ENCODE peak calls at places on chromosome 1, in six cellular contexts. One of them, this sample, is unnamed.

GRCh38 chr1:228977741-228978140 is 242.5 kb downstream of the RHOU start:
- DNase-seq in activated CD8-positive, alpha-beta T cell treated with anti-CD3 and anti-CD28 coated beads for 36 hours: no peak
- DNase-seq in Calu3: no peak
- DNase-seq in brain microvascular endothelial cell: no peak
- DNase-seq in endothelial cell: no peak
- DNase-seq in nephron progenitor cell: no peak
- DNase-seq in this sample: no peak

GRCh38 chr1:160264795-160265307 is 2.5 kb upstream of the DCAF8 start:
- DNase-seq in nephron progenitor cell: no peak
- DNase-seq in Calu3: no peak
- DNase-seq in endothelial cell: no peak
- DNase-seq in brain microvascular endothelial cell: no peak
- DNase-seq in activated CD8-positive, alpha-beta T cell treated with anti-CD3 and anti-CD28 coated beads for 36 hours: no peak
- DNase-seq in this sample: no peak

GRCh38 chr1:186043276-186043675 is 309.1 kb downstream of the HMCN1 start:
- DNase-seq in endothelial cell: no peak
- DNase-seq in brain microvascular endothelial cell: no peak
- DNase-seq in nephron progenitor cell: no peak
- DNase-seq in activated CD8-positive, alpha-beta T cell treated with anti-CD3 and anti-CD28 coated beads for 36 hours: no peak
- DNase-seq in Calu3: no peak
- DNase-seq in this sample: no peak

GRCh38 chr1:215043405-215043804 is 39.1 kb upstream of the KCNK2 start:
- DNase-seq in brain microvascular endothelial cell: no peak
- DNase-seq in endothelial cell: no peak
- DNase-seq in activated CD8-positive, alpha-beta T cell treated with anti-CD3 and anti-CD28 coated beads for 36 hours: peak
- DNase-seq in nephron progenitor cell: no peak
- DNase-seq in Calu3: no peak
- DNase-seq in this sample: no peak

GRCh38 chr1:158607296-158607695 is 2.2 kb downstream of the OR10Z1 start:
- DNase-seq in endothelial cell: no peak
- DNase-seq in nephron progenitor cell: no peak
- DNase-seq in Calu3: no peak
- DNase-seq in brain microvascular endothelial cell: no peak
- DNase-seq in activated CD8-positive, alpha-beta T cell treated with anti-CD3 and anti-CD28 coated beads for 36 hours: no peak
- DNase-seq in this sample: no peak

GRCh38 chr1:207336559-207337467 is 15.3 kb downstream of the CD55 start:
- DNase-seq in activated CD8-positive, alpha-beta T cell treated with anti-CD3 and anti-CD28 coated beads for 36 hours: peak
- DNase-seq in brain microvascular endothelial cell: peak
- DNase-seq in endothelial cell: no peak
- DNase-seq in nephron progenitor cell: no peak
- DNase-seq in Calu3: peak
- DNase-seq in this sample: peak

GRCh38 chr1:31400393-31400792 is 12.6 kb upstream of the SERINC2 start:
- DNase-seq in activated CD8-positive, alpha-beta T cell treated with anti-CD3 and anti-CD28 coated beads for 36 hours: no peak
- DNase-seq in brain microvascular endothelial cell: no peak
- DNase-seq in endothelial cell: no peak
- DNase-seq in nephron progenitor cell: no peak
- DNase-seq in Calu3: no peak
- DNase-seq in this sample: no peak

GRCh38 chr1:170660874-170661645 is 2.9 kb upstream of the PRRX1 start:
- DNase-seq in nephron progenitor cell: peak
- DNase-seq in endothelial cell: peak
- DNase-seq in brain microvascular endothelial cell: no peak
- DNase-seq in activated CD8-positive, alpha-beta T cell treated with anti-CD3 and anti-CD28 coated beads for 36 hours: no peak
- DNase-seq in Calu3: no peak
- DNase-seq in this sample: peak

GRCh38 chr1:245837741-245838140 is 669.3 kb downstream of the SMYD3 start:
- DNase-seq in nephron progenitor cell: no peak
- DNase-seq in brain microvascular endothelial cell: no peak
- DNase-seq in endothelial cell: no peak
- DNase-seq in activated CD8-positive, alpha-beta T cell treated with anti-CD3 and anti-CD28 coated beads for 36 hours: no peak
- DNase-seq in Calu3: peak
- DNase-seq in this sample: peak

GRCh38 chr1:67687649-67688048 is 2.6 kb downstream of the GADD45A start:
- DNase-seq in brain microvascular endothelial cell: peak
- DNase-seq in Calu3: no peak
- DNase-seq in endothelial cell: no peak
- DNase-seq in activated CD8-positive, alpha-beta T cell treated with anti-CD3 and anti-CD28 coated beads for 36 hours: no peak
- DNase-seq in nephron progenitor cell: no peak
- DNase-seq in this sample: peak

GRCh38 chr1:28374297-28374696 is 4.8 kb downstream of the PHACTR4 start:
- DNase-seq in endothelial cell: no peak
- DNase-seq in Calu3: no peak
- DNase-seq in activated CD8-positive, alpha-beta T cell treated with anti-CD3 and anti-CD28 coated beads for 36 hours: no peak
- DNase-seq in brain microvascular endothelial cell: no peak
- DNase-seq in nephron progenitor cell: no peak
- DNase-seq in this sample: peak

GRCh38 chr1:5858844-5859407 is 133.3 kb downstream of the NPHP4 start:
- DNase-seq in brain microvascular endothelial cell: no peak
- DNase-seq in activated CD8-positive, alpha-beta T cell treated with anti-CD3 and anti-CD28 coated beads for 36 hours: no peak
- DNase-seq in nephron progenitor cell: no peak
- DNase-seq in endothelial cell: no peak
- DNase-seq in Calu3: no peak
- DNase-seq in this sample: no peak

GRCh38 chr1:23931481-23931880 is 18.3 kb upstream of the CNR2 start:
- DNase-seq in brain microvascular endothelial cell: no peak
- DNase-seq in activated CD8-positive, alpha-beta T cell treated with anti-CD3 and anti-CD28 coated beads for 36 hours: no peak
- DNase-seq in Calu3: no peak
- DNase-seq in nephron progenitor cell: no peak
- DNase-seq in endothelial cell: no peak
- DNase-seq in this sample: no peak

GRCh38 chr1:178161516-178161915 is 67.6 kb downstream of the RASAL2 start:
- DNase-seq in nephron progenitor cell: no peak
- DNase-seq in Calu3: no peak
- DNase-seq in brain microvascular endothelial cell: peak
- DNase-seq in endothelial cell: no peak
- DNase-seq in activated CD8-positive, alpha-beta T cell treated with anti-CD3 and anti-CD28 coated beads for 36 hours: no peak
- DNase-seq in this sample: no peak

GRCh38 chr1:229336345-229336744 is 6.5 kb downstream of the CCSAP start:
- DNase-seq in brain microvascular endothelial cell: no peak
- DNase-seq in nephron progenitor cell: no peak
- DNase-seq in Calu3: no peak
- DNase-seq in activated CD8-positive, alpha-beta T cell treated with anti-CD3 and anti-CD28 coated beads for 36 hours: no peak
- DNase-seq in endothelial cell: no peak
- DNase-seq in this sample: no peak

GRCh38 chr1:24233684-24234600 is 46.9 kb upstream of the IFNLR1 start:
- DNase-seq in nephron progenitor cell: no peak
- DNase-seq in activated CD8-positive, alpha-beta T cell treated with anti-CD3 and anti-CD28 coated beads for 36 hours: no peak
- DNase-seq in brain microvascular endothelial cell: no peak
- DNase-seq in Calu3: no peak
- DNase-seq in endothelial cell: no peak
- DNase-seq in this sample: peak

GRCh38 chr1:241738284-241738683 is 86.2 kb downstream of the WDR64 start:
- DNase-seq in brain microvascular endothelial cell: no peak
- DNase-seq in Calu3: no peak
- DNase-seq in activated CD8-positive, alpha-beta T cell treated with anti-CD3 and anti-CD28 coated beads for 36 hours: no peak
- DNase-seq in endothelial cell: no peak
- DNase-seq in nephron progenitor cell: no peak
- DNase-seq in this sample: no peak

GRCh38 chr1:107681001-107681479 is 283.9 kb downstream of the VAV3 start:
- DNase-seq in brain microvascular endothelial cell: no peak
- DNase-seq in Calu3: no peak
- DNase-seq in activated CD8-positive, alpha-beta T cell treated with anti-CD3 and anti-CD28 coated beads for 36 hours: no peak
- DNase-seq in nephron progenitor cell: no peak
- DNase-seq in endothelial cell: no peak
- DNase-seq in this sample: no peak

GRCh38 chr1:194640322-194640721 is 1453.9 kb upstream of the B3GALT2 start:
- DNase-seq in Calu3: no peak
- DNase-seq in brain microvascular endothelial cell: no peak
- DNase-seq in endothelial cell: no peak
- DNase-seq in activated CD8-positive, alpha-beta T cell treated with anti-CD3 and anti-CD28 coated beads for 36 hours: no peak
- DNase-seq in nephron progenitor cell: no peak
- DNase-seq in this sample: no peak

GRCh38 chr1:94528271-94528670 is 13.3 kb downstream of the F3 start:
- DNase-seq in nephron progenitor cell: no peak
- DNase-seq in endothelial cell: no peak
- DNase-seq in brain microvascular endothelial cell: no peak
- DNase-seq in activated CD8-positive, alpha-beta T cell treated with anti-CD3 and anti-CD28 coated beads for 36 hours: no peak
- DNase-seq in Calu3: no peak
- DNase-seq in this sample: peak
- TF ChIP-seq CTCF in nephron progenitor cell: no peak
- TF ChIP-seq CTCF in endothelial cell: no peak
- TF ChIP-seq CTCF in brain microvascular endothelial cell: no peak
- TF ChIP-seq CTCF in activated CD8-positive, alpha-beta T cell treated with anti-CD3 and anti-CD28 coated beads for 36 hours: no peak
- TF ChIP-seq CTCF in Calu3: no peak
- TF ChIP-seq CTCF in this sample: no peak

GRCh38 chr1:151881479-151881878 is 27.8 kb downstream of the THEM4 start:
- DNase-seq in endothelial cell: no peak
- DNase-seq in activated CD8-positive, alpha-beta T cell treated with anti-CD3 and anti-CD28 coated beads for 36 hours: no peak
- DNase-seq in Calu3: no peak
- DNase-seq in brain microvascular endothelial cell: no peak
- DNase-seq in nephron progenitor cell: no peak
- DNase-seq in this sample: no peak
- TF ChIP-seq CTCF in endothelial cell: no peak
- TF ChIP-seq CTCF in activated CD8-positive, alpha-beta T cell treated with anti-CD3 and anti-CD28 coated beads for 36 hours: no peak
- TF ChIP-seq CTCF in Calu3: no peak
- TF ChIP-seq CTCF in brain microvascular endothelial cell: peak
- TF ChIP-seq CTCF in nephron progenitor cell: no peak
- TF ChIP-seq CTCF in this sample: peak

DNA sequence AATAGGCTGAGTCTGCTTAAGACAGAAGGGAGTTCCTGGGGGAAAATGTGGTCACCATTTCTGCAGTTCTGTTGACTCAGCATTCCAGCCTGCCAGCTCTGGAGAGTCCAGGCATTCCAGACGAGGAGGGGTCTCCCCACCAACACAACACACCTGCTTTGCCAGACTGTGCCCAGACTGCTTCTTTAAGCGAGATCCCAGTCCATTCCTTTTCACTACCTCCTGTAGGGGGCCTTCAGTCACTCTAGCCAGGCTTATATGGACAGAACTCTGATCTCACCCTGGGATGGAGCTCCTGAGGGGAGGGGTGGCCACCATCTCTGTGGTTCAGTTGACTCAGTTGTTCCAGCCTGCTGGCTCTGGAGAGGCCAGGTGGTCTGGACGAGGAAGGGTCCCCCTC is 48.5 kb downstream of the UBE2U start:
- DNase-seq in endothelial cell: no peak
- DNase-seq in nephron progenitor cell: no peak
- DNase-seq in activated CD8-positive, alpha-beta T cell treated with anti-CD3 and anti-CD28 coated beads for 36 hours: no peak
- DNase-seq in brain microvascular endothelial cell: no peak
- DNase-seq in Calu3: no peak
- DNase-seq in this sample: no peak
- TF ChIP-seq CTCF in endothelial cell: no peak
- TF ChIP-seq CTCF in nephron progenitor cell: no peak
- TF ChIP-seq CTCF in activated CD8-positive, alpha-beta T cell treated with anti-CD3 and anti-CD28 coated beads for 36 hours: no peak
- TF ChIP-seq CTCF in brain microvascular endothelial cell: peak
- TF ChIP-seq CTCF in Calu3: no peak
- TF ChIP-seq CTCF in this sample: peak

GRCh38 chr1:151689494-151689893 is 27.1 kb downstream of the CELF3 start:
- DNase-seq in nephron progenitor cell: no peak
- DNase-seq in activated CD8-positive, alpha-beta T cell treated with anti-CD3 and anti-CD28 coated beads for 36 hours: no peak
- DNase-seq in Calu3: no peak
- DNase-seq in endothelial cell: no peak
- DNase-seq in brain microvascular endothelial cell: no peak
- DNase-seq in this sample: no peak

DNA sequence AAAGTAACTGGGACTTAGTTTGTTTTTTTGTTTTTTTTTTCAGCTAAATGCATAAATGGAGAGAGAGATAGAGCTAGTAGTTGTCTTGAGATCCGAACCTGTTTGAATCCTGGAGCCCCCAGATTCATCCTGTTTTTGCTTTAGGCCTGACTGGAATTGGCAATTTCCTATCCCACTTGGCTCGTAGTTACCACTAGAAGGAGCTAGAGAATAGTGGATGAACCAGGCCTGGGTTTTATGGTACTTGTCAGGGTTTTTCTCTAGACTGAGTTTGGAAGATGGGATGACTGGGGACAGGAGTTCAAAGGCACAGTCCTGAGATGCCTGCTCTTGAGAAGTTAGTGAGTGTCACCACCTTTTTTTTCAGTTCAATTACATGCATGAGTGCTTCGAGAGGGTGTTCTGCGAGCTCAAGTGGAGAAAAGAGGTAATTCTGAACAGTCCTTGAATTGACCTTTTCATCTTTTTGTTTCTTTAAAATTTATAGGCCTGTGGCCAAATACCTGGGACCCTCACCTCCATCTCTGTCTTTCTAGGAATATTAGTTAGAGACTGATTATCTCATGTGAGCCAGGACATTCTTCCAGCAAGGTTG is 23.4 kb downstream of the CELF3 start:
- DNase-seq in endothelial cell: no peak
- DNase-seq in nephron progenitor cell: no peak
- DNase-seq in Calu3: peak
- DNase-seq in activated CD8-positive, alpha-beta T cell treated with anti-CD3 and anti-CD28 coated beads for 36 hours: no peak
- DNase-seq in brain microvascular endothelial cell: peak
- DNase-seq in this sample: peak
- TF ChIP-seq CTCF in endothelial cell: no peak
- TF ChIP-seq CTCF in nephron progenitor cell: peak
- TF ChIP-seq CTCF in Calu3: peak
- TF ChIP-seq CTCF in activated CD8-positive, alpha-beta T cell treated with anti-CD3 and anti-CD28 coated beads for 36 hours: peak
- TF ChIP-seq CTCF in brain microvascular endothelial cell: peak
- TF ChIP-seq CTCF in this sample: peak

GRCh38 chr1:114756949-114757454 is 782 bp downstream of the CSDE1 start:
- DNase-seq in Calu3: peak
- DNase-seq in endothelial cell: peak
- DNase-seq in nephron progenitor cell: peak
- DNase-seq in activated CD8-positive, alpha-beta T cell treated with anti-CD3 and anti-CD28 coated beads for 36 hours: peak
- DNase-seq in brain microvascular endothelial cell: peak
- DNase-seq in this sample: peak

GRCh38 chr1:114757455-114758250 is at the start of gene CSDE1:
- DNase-seq in activated CD8-positive, alpha-beta T cell treated with anti-CD3 and anti-CD28 coated beads for 36 hours: peak
- DNase-seq in Calu3: peak
- DNase-seq in endothelial cell: peak
- DNase-seq in nephron progenitor cell: peak
- DNase-seq in brain microvascular endothelial cell: peak
- DNase-seq in this sample: peak

GRCh38 chr1:114756009-114756892 is 1.5 kb downstream of the CSDE1 start:
- DNase-seq in Calu3: no peak
- DNase-seq in endothelial cell: no peak
- DNase-seq in brain microvascular endothelial cell: no peak
- DNase-seq in nephron progenitor cell: no peak
- DNase-seq in activated CD8-positive, alpha-beta T cell treated with anti-CD3 and anti-CD28 coated beads for 36 hours: peak
- DNase-seq in this sample: no peak

GRCh38 chr1:114755006-114755936 is 2.5 kb downstream of the CSDE1 start:
- DNase-seq in activated CD8-positive, alpha-beta T cell treated with anti-CD3 and anti-CD28 coated beads for 36 hours: no peak
- DNase-seq in brain microvascular endothelial cell: no peak
- DNase-seq in Calu3: no peak
- DNase-seq in nephron progenitor cell: no peak
- DNase-seq in endothelial cell: no peak
- DNase-seq in this sample: no peak

DNA sequence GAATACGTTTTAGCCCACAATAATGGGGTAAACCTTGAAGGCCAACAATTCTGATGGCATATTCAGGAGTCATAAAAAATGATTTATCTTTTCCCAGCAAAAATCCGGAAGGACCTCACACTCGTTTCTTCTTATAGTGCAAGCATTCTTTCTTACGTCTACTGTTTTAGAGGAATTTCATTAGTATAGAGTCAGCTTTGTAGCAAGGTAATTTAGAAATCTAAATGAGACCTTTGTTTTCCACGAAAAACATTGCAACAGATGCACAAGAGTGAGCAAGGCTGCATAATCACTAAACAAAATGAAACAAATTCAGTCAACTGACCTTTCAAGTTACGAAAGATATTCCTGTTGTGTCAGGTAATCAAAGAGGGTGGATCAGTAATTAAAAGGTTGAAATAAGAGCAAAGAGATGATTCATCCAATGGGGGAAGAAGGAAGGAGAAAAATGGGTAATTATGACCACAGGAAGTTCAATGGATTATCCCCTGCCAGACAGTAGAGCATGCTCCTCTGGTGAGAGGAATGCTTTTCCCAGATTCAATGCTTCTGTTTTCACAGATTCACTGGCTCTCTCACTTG is 558 bp upstream of the CSDE1 start:
- DNase-seq in nephron progenitor cell: no peak
- DNase-seq in brain microvascular endothelial cell: no peak
- DNase-seq in Calu3: no peak
- DNase-seq in endothelial cell: no peak
- DNase-seq in activated CD8-positive, alpha-beta T cell treated with anti-CD3 and anti-CD28 coated beads for 36 hours: no peak
- DNase-seq in this sample: peak
- TF ChIP-seq CTCF in nephron progenitor cell: peak
- TF ChIP-seq CTCF in brain microvascular endothelial cell: no peak
- TF ChIP-seq CTCF in Calu3: no peak
- TF ChIP-seq CTCF in endothelial cell: peak
- TF ChIP-seq CTCF in activated CD8-positive, alpha-beta T cell treated with anti-CD3 and anti-CD28 coated beads for 36 hours: no peak
- TF ChIP-seq CTCF in this sample: no peak